ENCODE peak calls at places on chromosomes 6 and 20, in nine cellular contexts. U is fibroblast of lung, W is GM10248, S is mesothelial cell of epicardium, X is NB4, G is thyroid gland, I is progenitor cell of endocrine pancreas, Q is nephron progenitor cell, Z is cardiac fibroblast. M is an unnamed sample.
A peak's percentile ranks its signal among the peaks of the same experiment; 100 is the strongest.

GRCh38 chr6:159217595-159218275 is 48.5 kb downstream of the FNDC1 start:
- DNase-seq in Z (no peak), S (no peak), U (peak; percentile 31), Q (peak; percentile 64), X (peak; percentile 61), I (no peak), W (peak; percentile 67), G (peak; percentile 88), M (no peak)

GRCh38 chr6:154893927-154894326 is 101.2 kb upstream of the TIAM2 start:
- DNase-seq in S (no peak), I (no peak), G (no peak), U (no peak), W (no peak), X (no peak), Z (peak; percentile 20), Q (no peak), M (no peak)

GRCh38 chr6:36364669-36365479 is 22.6 kb downstream of the ETV7 start:
- DNase-seq in Z (peak; percentile 65), W (peak; percentile 79), I (no peak), G (no peak), S (no peak), X (no peak), Q (no peak), U (no peak), M (no peak)

GRCh38 chr6:85323435-85324040 is 126.3 kb upstream of the NT5E start:
- DNase-seq in I (peak; percentile 66), Z (peak; percentile 87), X (peak; percentile 82), S (peak; percentile 85), W (peak; percentile 49), U (peak; percentile 83), G (peak; percentile 75), Q (peak; percentile 91), M (peak; percentile 49)

GRCh38 chr6:13383280-13384163 is 55.2 kb upstream of the TBC1D7 start:
- DNase-seq in W (peak; percentile 67), I (no peak), Z (peak; percentile 27), G (no peak), Q (no peak), X (no peak), S (no peak), U (peak; percentile 68), M (peak; percentile 63)

GRCh38 chr6:2792330-2792729 is 27.1 kb downstream of the WRNIP1 start:
- DNase-seq in S (no peak), Q (no peak), I (no peak), Z (peak; percentile 69), W (no peak), G (no peak), U (no peak), X (peak; percentile 38), M (no peak)

GRCh38 chr6:135251416-135251815 is 70.3 kb downstream of the MYB start:
- DNase-seq in X (no peak), I (no peak), Z (no peak), S (no peak), U (no peak), Q (no peak), W (no peak), G (no peak), M (peak; percentile 65)

GRCh38 chr6:109059591-109060021 is 35.0 kb downstream of the SESN1 start:
- DNase-seq in S (no peak), G (no peak), X (peak; percentile 79), I (no peak), U (no peak), W (peak; percentile 20), Q (no peak), Z (peak; percentile 89), M (no peak)

GRCh38 chr20:24379116-24379927 is 90.1 kb upstream of the SYNDIG1 start:
- DNase-seq in Z (peak; percentile 48), Q (no peak), U (peak; percentile 69), X (no peak), S (no peak), I (no peak), W (no peak), G (peak; percentile 6), M (no peak)

GRCh38 chr6:16764188-16764950 is 3.1 kb upstream of the ATXN1 start:
- DNase-seq in U (peak; percentile 83), I (no peak), Q (no peak), Z (peak; percentile 67), W (no peak), G (no peak), X (peak; percentile 68), S (no peak), M (no peak)
- TF ChIP-seq CTCF in U (peak; percentile 61), I (peak; percentile 52), Q (peak; percentile 39), Z (peak; percentile 47), W (peak; percentile 39), G (peak; percentile 18), X (peak; percentile 37), S (peak; percentile 42), M (peak; percentile 44)

GRCh38 chr20:59781236-59781635 is 152.2 kb downstream of the SYCP2 start:
- DNase-seq in Z (no peak), W (no peak), Q (no peak), X (no peak), U (no peak), I (no peak), S (peak; percentile 19), G (no peak), M (no peak)

GRCh38 chr20:59784365-59785117 is 148.9 kb downstream of the SYCP2 start:
- DNase-seq in I (no peak), G (no peak), Q (no peak), W (no peak), X (no peak), U (no peak), S (peak; percentile 25), Z (no peak), M (no peak)

GRCh38 chr20:59785118-59785959 is 148.1 kb downstream of the SYCP2 start:
- DNase-seq in G (no peak), Z (no peak), X (no peak), S (peak; percentile 25), Q (no peak), W (no peak), I (no peak), U (no peak), M (no peak)

GRCh38 chr20:59780494-59781185 is 152.8 kb downstream of the SYCP2 start:
- DNase-seq in G (no peak), Q (no peak), U (no peak), Z (no peak), W (no peak), S (peak; percentile 3), X (no peak), I (no peak), M (no peak)

DNA sequence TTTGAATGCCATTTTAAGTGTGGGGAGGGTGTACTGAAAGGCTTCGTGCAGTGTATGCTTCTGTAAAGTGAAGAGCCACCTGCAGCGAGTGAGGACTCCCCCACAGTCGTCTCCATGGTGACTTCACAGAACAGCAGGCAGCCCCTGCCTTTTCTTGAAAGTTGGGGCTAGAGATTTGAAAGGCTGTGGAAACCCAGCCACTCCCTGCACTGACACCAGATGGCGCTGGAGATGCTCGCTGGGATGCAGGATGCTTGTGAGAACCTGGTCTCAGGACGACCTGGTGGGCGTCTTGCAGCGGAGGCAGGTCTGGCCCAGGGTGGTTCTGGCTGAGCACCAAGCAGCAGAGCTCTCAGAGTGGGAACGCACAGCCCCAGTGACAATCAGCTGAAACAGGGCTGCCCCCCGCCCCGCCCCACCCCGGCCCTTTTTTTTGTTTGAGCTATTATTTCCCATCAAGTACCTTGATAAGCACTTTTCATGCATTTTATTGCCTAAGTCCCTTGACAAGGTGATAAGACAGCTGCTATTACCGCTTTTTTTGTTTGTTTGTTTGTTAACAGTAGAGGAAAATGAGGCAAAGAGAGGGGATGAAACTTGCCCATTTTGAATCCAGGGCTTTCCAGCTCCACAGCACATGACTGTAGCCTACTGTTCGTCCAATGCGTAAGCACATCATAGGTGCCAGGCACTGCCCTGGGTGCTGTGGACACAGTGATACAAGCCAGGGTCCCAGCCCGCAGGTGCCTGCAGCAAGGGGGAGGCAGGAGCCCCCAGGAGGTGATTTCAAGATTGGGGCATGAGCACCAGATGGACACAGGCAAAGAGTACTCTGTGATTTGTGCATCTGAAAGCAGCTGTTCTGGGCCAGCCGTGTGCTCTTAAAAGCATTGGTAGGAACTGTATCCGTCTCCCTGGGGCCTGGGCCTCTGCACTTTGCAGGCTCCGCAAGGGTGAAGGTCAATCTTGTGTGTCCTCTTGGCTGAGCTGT is 150.1 kb downstream of the SYCP2 start:
- DNase-seq in I (peak; percentile 66), W (peak; percentile 82), U (peak; percentile 35), Q (peak; percentile 76), X (peak; percentile 76), G (peak; percentile 34), Z (peak; percentile 39), S (peak; percentile 70), M (no peak)
- TF ChIP-seq CTCF in I (peak; percentile 86), W (peak; percentile 93), U (peak; percentile 90), Q (peak; percentile 47), X (peak; percentile 98), G (peak; percentile 21), Z (peak; percentile 77), S (peak; percentile 59), M (peak; percentile 96)

DNA sequence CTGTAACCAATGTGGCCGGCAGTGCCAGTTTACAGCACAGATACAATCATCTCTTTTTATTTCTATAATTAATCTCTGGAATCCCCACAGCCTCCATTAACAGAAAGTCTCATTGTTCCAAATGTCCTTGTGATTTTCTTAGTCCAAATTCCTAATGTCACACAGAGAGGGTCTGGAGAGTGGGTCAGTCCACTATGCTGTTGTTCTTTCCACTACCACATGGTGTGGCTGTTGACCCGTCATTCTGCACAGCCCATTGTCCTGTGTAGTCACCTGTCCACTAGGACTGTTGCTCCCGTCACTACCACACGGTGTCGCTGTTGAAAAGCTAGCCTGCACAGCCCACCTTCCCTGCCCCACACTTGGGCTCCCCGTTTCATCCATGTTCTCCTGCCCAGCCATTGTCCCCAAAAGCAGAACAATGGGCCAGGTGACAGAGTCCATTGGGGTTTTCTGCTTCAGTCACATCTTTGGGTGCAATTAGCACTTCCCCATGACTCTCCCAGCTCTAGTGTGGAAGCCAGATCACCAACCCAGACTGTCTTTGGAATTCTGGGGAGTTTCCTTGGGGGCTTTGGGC is 8.6 kb upstream of the LBP start:
- DNase-seq in Q (peak; percentile 53), X (peak; percentile 59), W (no peak), I (peak; percentile 19), Z (peak; percentile 35), U (no peak), S (no peak), G (no peak), M (peak; percentile 11)
- TF ChIP-seq CTCF in Q (peak; percentile 57), X (peak; percentile 66), W (no peak), I (peak; percentile 58), Z (peak; percentile 51), U (peak; percentile 43), S (peak; percentile 26), G (no peak), M (peak; percentile 63)

GRCh38 chr6:144027927-144028587 is 20.0 kb upstream of the PLAGL1 start:
- DNase-seq in Q (no peak), X (no peak), I (no peak), S (no peak), U (no peak), G (no peak), Z (no peak), W (no peak), M (no peak)
- TF ChIP-seq CTCF in Q (no peak), X (no peak), I (no peak), S (no peak), U (no peak), G (no peak), Z (no peak), W (no peak), M (no peak)

DNA sequence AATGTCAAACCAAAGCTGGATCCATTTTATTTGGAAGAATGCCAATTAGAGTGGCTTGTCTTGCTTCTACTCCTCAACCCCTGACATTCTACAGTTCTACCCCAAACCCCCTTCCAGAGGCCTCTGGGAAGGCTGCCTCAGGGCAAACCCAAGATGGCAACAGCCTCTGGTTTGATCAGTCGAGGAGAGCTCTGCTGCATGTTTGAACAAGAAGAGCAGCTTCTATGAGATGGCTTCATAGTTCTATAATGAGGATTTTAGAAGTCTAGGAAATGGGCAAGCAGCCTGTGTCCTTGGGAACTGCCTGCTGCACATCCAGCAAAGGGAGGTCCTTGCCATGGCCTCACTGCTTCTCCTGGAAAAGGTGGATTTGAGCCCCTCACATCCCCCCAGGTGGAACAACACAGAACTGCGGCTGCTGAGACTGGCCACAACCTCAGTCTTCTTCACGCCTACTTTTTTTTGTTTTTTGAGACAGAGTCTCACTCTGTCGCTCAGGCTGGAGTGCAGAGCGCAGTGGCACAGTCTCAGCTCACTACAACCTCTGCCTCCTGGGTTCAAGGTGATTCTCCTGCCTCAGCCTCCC is 37.9 kb downstream of the ZC3H12D start:
- DNase-seq in Z (no peak), S (no peak), Q (no peak), G (no peak), I (no peak), U (no peak), X (no peak), W (no peak), M (no peak)
- TF ChIP-seq CTCF in Z (no peak), S (no peak), Q (no peak), G (no peak), I (no peak), U (no peak), X (no peak), W (no peak), M (no peak)

M was measured in LNCaP clone FGC.